ENCODE peak calls at places on chromosomes 2 and 18, in four cellular contexts. B is type B pancreatic cell, A is H9, G is glutamatergic neuron. N is an unnamed sample.

GRCh38 chr2:191758420-191759199 is 80.7 kb downstream of the NABP1 start:
- DNase-seq in A (peak; percentile 79), G (peak; percentile 53), B (no peak), N (peak; percentile 27)

GRCh38 chr2:161956751-161957150 is 117.3 kb downstream of the DPP4 start:
- DNase-seq in A (no peak), B (no peak), G (no peak), N (no peak)

GRCh38 chr2:150732064-150732463 is 244.6 kb upstream of the RND3 start:
- DNase-seq in G (no peak), A (no peak), B (no peak), N (no peak)

GRCh38 chr2:226873051-226873620 is 37.3 kb downstream of the RHBDD1 start:
- DNase-seq in G (no peak), B (no peak), A (no peak), N (no peak)

GRCh38 chr2:23912054-23912453 is 14.9 kb downstream of the ATAD2B start:
- DNase-seq in G (no peak), B (no peak), A (no peak), N (no peak)

GRCh38 chr2:134097740-134098139 is 156.1 kb upstream of the MGAT5 start:
- DNase-seq in A (no peak), B (no peak), G (no peak), N (no peak)

GRCh38 chr2:140344842-140345241 is 1564.7 kb upstream of the NXPH2 start:
- DNase-seq in G (no peak), A (no peak), B (no peak), N (no peak)

GRCh38 chr18:63683152-63683551 is 19.6 kb upstream of the SERPINB11 start:
- DNase-seq in A (peak; percentile 39), B (no peak), G (no peak), N (no peak)

GRCh38 chr2:167142554-167142953 is 254.3 kb downstream of the XIRP2 start:
- DNase-seq in B (no peak), G (no peak), A (no peak), N (no peak)

GRCh38 chr2:105592288-105592687 is 152.4 kb upstream of the NCK2 start:
- DNase-seq in B (no peak), A (no peak), G (no peak), N (no peak)

GRCh38 chr2:45120546-45120945 is 111.3 kb upstream of the SIX2 start:
- DNase-seq in A (no peak), B (no peak), G (no peak), N (no peak)

GRCh38 chr2:120064664-120065063 is 51.8 kb downstream of the EPB41L5 start:
- DNase-seq in G (no peak), B (no peak), A (no peak), N (no peak)

DNA sequence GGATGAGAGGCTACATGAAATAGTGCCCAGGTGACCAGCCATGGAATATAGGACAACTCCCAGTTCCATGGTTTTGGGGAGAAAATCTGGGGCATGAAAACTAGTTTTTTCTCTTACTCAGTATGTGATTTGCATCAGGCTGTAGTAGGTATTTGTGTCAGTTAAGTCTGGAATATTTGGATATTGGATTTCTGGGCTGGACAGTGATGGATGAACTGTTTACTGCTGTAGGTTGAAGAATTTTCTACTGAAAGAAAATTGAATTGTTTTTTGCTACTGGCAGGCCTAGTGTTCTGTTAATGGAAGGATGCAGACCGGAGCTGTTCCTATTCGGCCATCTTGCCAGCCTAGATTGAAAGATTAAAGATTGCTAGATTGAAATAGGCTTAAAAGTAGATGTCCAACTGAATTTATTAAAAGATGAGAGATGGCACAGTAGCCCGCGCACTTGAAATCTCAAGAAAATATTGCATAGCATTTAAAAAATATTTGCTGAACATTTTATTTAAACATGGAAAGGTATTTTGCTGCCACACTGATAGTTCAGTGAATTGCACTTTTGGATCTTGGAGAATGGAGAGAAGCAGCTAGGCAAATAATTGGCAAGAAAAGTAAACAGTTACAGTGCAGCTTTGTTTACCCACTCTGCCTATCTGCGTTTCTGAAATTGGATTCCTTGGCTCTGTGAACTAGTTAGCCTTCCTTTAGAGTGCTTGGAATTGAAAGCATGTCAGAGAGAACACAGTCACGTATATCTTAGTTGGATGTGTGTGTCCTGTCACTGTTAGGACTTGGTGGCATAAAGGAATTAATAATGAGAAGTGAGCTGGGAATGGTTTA is 54.1 kb downstream of the EPB41L5 start:
- DNase-seq in G (no peak), A (no peak), B (no peak), N (no peak)
- TF ChIP-seq CTCF in G (no peak), A (no peak), B (no peak), N (no peak)

GRCh38 chr2:119496682-119497081 is 27.6 kb downstream of the SCTR start:
- DNase-seq in A (no peak), G (no peak), B (no peak), N (no peak)

GRCh38 chr2:119491776-119492525 is 32.3 kb downstream of the SCTR start:
- DNase-seq in G (no peak), A (no peak), B (no peak), N (no peak)

GRCh38 chr2:119494163-119494790 is 30.0 kb downstream of the SCTR start:
- DNase-seq in G (no peak), A (no peak), B (no peak), N (no peak)

GRCh38 chr2:119490653-119491195 is 33.6 kb downstream of the SCTR start:
- DNase-seq in B (no peak), G (no peak), A (no peak), N (no peak)

DNA sequence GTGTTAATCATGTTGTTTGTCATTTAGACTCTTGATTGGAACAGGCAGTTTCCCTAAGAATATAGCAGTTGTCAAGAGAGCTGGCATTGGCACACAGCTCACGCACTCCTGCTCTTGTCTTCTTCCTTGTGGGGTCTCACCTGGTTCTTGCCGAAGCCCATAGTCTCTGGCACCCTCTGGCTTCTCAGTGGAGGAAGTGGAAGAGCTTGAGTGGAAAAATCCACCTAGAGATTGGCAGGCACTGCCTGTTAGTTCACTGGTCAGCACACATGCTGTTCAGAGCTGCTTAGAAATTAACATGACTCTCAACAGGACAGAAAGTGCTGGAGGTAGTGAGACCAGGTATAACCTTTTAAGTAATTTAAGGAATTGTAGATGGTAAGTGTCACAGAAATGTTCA is 28.3 kb downstream of the SCTR start:
- DNase-seq in G (no peak), B (no peak), A (no peak), N (no peak)
- TF ChIP-seq CTCF in G (no peak), B (no peak), A (no peak), N (no peak)

DNA sequence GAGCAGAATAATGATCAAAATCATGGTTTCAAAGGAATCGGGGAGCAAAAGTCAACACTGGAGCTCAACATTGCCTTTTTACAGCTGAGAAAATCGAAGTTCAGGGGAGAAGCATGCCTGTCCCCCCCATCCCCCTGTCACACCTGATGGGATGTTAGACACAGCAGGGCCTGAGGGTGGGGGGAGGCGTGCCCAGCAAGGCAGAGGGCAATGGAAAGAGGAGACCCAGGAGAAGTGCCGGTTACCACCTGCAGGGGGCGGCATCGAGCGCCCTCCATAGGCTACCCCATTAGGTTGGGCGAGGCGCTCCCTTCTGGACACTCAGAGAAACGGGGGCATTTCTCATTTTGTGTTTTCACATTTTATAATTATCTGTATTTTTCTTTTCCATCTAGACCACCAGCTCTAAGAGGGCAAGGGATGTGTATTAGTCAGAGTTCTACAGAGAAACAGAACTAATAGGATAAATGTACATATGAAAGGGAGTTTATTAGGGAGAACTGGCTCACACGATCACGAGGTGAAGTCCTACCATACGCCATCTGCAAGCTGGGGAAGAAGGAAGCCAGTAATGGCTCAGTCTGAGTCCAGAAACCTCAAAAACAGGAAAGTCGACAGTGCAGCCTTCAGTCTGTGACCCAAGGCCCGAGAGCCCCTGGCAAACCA is 271.3 kb downstream of the LRATD1 start:
- DNase-seq in B (no peak), A (peak; percentile 90), G (peak; percentile 70), N (peak; percentile 60)
- TF ChIP-seq CTCF in B (peak; percentile 78), A (peak; percentile 100), G (peak; percentile 88), N (peak; percentile 70)

GRCh38 chr18:73136134-73136533 is 268.3 kb upstream of the NETO1 start:
- DNase-seq in A (no peak), G (no peak), B (no peak), N (no peak)
- TF ChIP-seq CTCF in A (peak; percentile 69), G (no peak), B (peak; percentile 62), N (peak; percentile 33)

DNA sequence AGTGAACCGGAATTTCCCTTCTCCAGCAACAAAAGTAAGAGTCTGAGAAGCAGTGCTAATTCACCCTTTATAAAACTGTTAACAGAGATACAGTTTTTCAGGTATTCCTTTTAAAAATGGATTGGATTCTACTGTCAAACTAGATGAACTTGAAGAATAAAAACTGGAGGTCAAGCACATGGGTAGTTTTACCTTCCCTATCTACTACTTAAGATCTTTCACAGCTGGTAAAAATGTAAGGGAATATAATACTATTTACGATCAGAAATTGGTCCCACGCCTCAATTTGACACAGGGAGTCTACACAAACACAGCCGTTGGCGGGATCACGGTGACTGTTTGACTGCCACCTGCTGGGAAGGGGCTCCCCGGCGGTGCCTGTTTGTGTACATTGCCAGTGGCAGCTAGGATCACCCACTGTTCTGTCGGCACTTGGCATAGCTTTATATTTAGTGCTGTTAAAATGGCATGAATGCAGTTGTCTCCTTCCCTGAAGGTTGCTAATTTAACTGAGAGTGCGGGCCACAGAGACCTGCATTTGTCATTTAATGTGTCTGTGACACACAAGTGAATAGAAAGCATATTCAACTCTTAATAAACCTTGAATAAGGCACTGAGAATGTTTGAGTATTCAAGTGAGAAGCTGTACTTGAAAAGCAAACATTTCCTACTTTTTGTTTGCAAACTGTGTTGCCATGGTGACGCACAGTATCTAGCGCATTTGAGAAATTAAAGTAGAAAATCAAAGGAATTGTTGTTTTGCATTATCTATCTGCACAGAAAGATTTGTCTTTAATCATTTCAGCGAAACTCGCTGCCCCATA is 59.6 kb downstream of the ABCG8 start:
- DNase-seq in B (no peak), A (no peak), G (peak; percentile 53), N (peak; percentile 47)
- TF ChIP-seq CTCF in B (peak; percentile 42), A (no peak), G (no peak), N (no peak)

GRCh38 chr2:9140570-9141378 is 65.8 kb upstream of the ASAP2 start:
- DNase-seq in A (no peak), G (no peak), B (no peak), N (peak; percentile 20)

GRCh38 chr2:9138507-9139085 is 68.0 kb upstream of the ASAP2 start:
- DNase-seq in A (peak; percentile 82), B (no peak), G (peak; percentile 73), N (peak; percentile 63)

GRCh38 chr2:9139491-9140443 is 66.8 kb upstream of the ASAP2 start:
- DNase-seq in A (peak; percentile 84), G (peak; percentile 95), B (peak; percentile 91), N (peak; percentile 91)

GRCh38 chr2:9135804-9136558 is 70.6 kb upstream of the ASAP2 start:
- DNase-seq in B (no peak), G (no peak), A (no peak), N (no peak)

GRCh38 chr2:9136997-9137819 is 69.4 kb upstream of the ASAP2 start:
- DNase-seq in G (no peak), B (no peak), A (no peak), N (no peak)
- TF ChIP-seq CTCF in G (no peak), B (no peak), A (no peak), N (no peak)

GRCh38 chr2:120884406-120885290 is 149.0 kb downstream of the GLI2 start:
- DNase-seq in G (no peak), B (no peak), A (no peak), N (peak; percentile 50)

GRCh38 chr2:120886534-120886961 is 150.9 kb downstream of the GLI2 start:
- DNase-seq in A (no peak), B (no peak), G (no peak), N (no peak)

GRCh38 chr2:120885749-120886148 is 150.1 kb downstream of the GLI2 start:
- DNase-seq in G (no peak), B (no peak), A (no peak), N (no peak)

GRCh38 chr2:120883607-120884405 is 148.1 kb downstream of the GLI2 start:
- DNase-seq in G (no peak), B (no peak), A (no peak), N (no peak)

GRCh38 chr2:120885311-120885710 is 149.6 kb downstream of the GLI2 start:
- DNase-seq in G (no peak), A (no peak), B (no peak), N (no peak)
- TF ChIP-seq CTCF in G (no peak), A (peak; percentile 34), B (peak; percentile 52), N (no peak)

GRCh38 chr18:6874316-6874715 is 144.8 kb downstream of the ARHGAP28 start:
- DNase-seq in A (no peak), G (no peak), B (no peak), N (no peak)
- TF ChIP-seq CTCF in A (no peak), G (no peak), B (no peak), N (no peak)